ENCODE peak calls at places on chromosomes 2 and 18, in nine cellular contexts. H, G, L, N, R, T, M, W and I are unnamed samples.

GRCh38 chr2:180359522-180360282 is 352.6 kb upstream of the CWC22 start:
- DNase-seq in L (no peak), H (no peak), G (no peak), N (no peak), M (peak; percentile 10), W (no peak), R (no peak), T (peak; percentile 90), I (no peak)

GRCh38 chr2:70541481-70542020 is 12.1 kb downstream of the TGFA start:
- DNase-seq in H (no peak), M (peak; percentile 28), W (no peak), T (peak; percentile 79), G (no peak), R (no peak), L (peak; percentile 42), N (no peak), I (no peak)

GRCh38 chr18:55416791-55417190 is 171.2 kb downstream of the TCF4 start:
- DNase-seq in G (no peak), M (no peak), T (no peak), W (no peak), N (no peak), H (no peak), R (no peak), L (peak; percentile 53), I (no peak)

GRCh38 chr2:200477667-200478121 is 32.2 kb downstream of the KCTD18 start:
- DNase-seq in R (peak; percentile 81), N (no peak), W (no peak), G (no peak), H (peak; percentile 81), M (no peak), T (no peak), L (no peak), I (peak; percentile 67)

GRCh38 chr2:226661789-226662545 is 137.7 kb downstream of the IRS1 start:
- DNase-seq in M (no peak), R (peak; percentile 55), H (peak; percentile 41), W (no peak), N (no peak), L (peak; percentile 99), G (no peak), T (peak; percentile 25), I (peak; percentile 33)

GRCh38 chr18:55339990-55340389 is 248.0 kb downstream of the TCF4 start:
- DNase-seq in M (no peak), R (no peak), G (no peak), N (no peak), L (no peak), H (no peak), T (no peak), W (no peak), I (no peak)

GRCh38 chr2:39625193-39625926 is 40.4 kb upstream of the TMEM178A start:
- DNase-seq in M (peak; percentile 17), R (no peak), W (no peak), H (no peak), T (no peak), L (no peak), N (no peak), G (no peak), I (no peak)

GRCh38 chr18:78711971-78712370 is 267.6 kb upstream of the SALL3 start:
- DNase-seq in L (no peak), T (no peak), W (no peak), M (no peak), H (no peak), R (no peak), N (no peak), G (no peak), I (no peak)

GRCh38 chr2:85578243-85579180 is 1.1 kb downstream of the VAMP8 start:
- DNase-seq in M (no peak), N (no peak), L (no peak), W (peak; percentile 57), H (peak; percentile 45), G (no peak), R (peak; percentile 48), T (no peak), I (peak; percentile 56)

GRCh38 chr18:48622911-48623431 is 84.1 kb downstream of the CTIF start:
- DNase-seq in M (peak; percentile 69), R (no peak), L (peak; percentile 80), W (no peak), G (no peak), H (no peak), N (no peak), T (peak; percentile 58), I (no peak)

GRCh38 chr2:128911276-128911675 is 592.6 kb upstream of the HS6ST1 start:
- DNase-seq in L (no peak), M (no peak), R (no peak), H (no peak), G (no peak), N (no peak), T (no peak), W (no peak), I (no peak)

GRCh38 chr2:607709-608108 is 69.5 kb downstream of the TMEM18 start:
- DNase-seq in G (no peak), M (no peak), H (no peak), W (no peak), N (no peak), T (no peak), R (no peak), L (no peak), I (no peak)

GRCh38 chr2:215826838-215827441 is 186.4 kb downstream of the MREG start:
- DNase-seq in W (no peak), L (peak; percentile 46), R (no peak), T (no peak), G (no peak), H (no peak), M (peak; percentile 13), N (no peak), I (no peak)

GRCh38 chr2:30306522-30306921 is 75.2 kb downstream of the LBH start:
- DNase-seq in H (no peak), L (peak; percentile 25), T (peak; percentile 3), M (no peak), R (no peak), G (no peak), W (no peak), N (no peak), I (no peak)

GRCh38 chr18:45568017-45568416 is 47.3 kb upstream of the SLC14A2 start:
- DNase-seq in W (no peak), T (no peak), H (no peak), R (no peak), M (no peak), L (no peak), G (no peak), N (no peak), I (no peak)
- TF ChIP-seq CTCF in W (no peak), T (no peak), H (no peak), R (no peak), M (no peak), L (no peak), G (no peak), N (no peak), I (no peak)

GRCh38 chr2:68789603-68790002 is 55.0 kb downstream of the ARHGAP25 start:
- DNase-seq in N (no peak), R (no peak), H (no peak), L (no peak), M (no peak), G (no peak), W (no peak), T (no peak), I (no peak)
- H3K27ac ChIP-seq in N (no peak overlapping the region), R (no peak overlapping the region), H (no peak overlapping the region), L (no peak overlapping the region), M (no peak overlapping the region), G (no peak overlapping the region), W (no peak overlapping the region), T (no peak overlapping the region), I (no peak overlapping the region)

GRCh38 chr2:15971351-15971750 is 31.0 kb downstream of the MYCN start:
- DNase-seq in H (no peak), N (no peak), M (no peak), W (no peak), L (no peak), G (no peak), R (no peak), T (no peak), I (no peak)

GRCh38 chr2:15969214-15969613 is 28.9 kb downstream of the MYCN start:
- DNase-seq in G (no peak), R (no peak), M (no peak), L (no peak), N (no peak), W (no peak), H (no peak), T (no peak), I (no peak)

GRCh38 chr2:15967415-15968279 is 27.3 kb downstream of the MYCN start:
- DNase-seq in H (no peak), M (no peak), R (no peak), N (no peak), W (no peak), T (no peak), L (no peak), G (no peak), I (no peak)

GRCh38 chr2:15970701-15971100 is 30.4 kb downstream of the MYCN start:
- DNase-seq in L (no peak), N (no peak), R (no peak), M (no peak), T (no peak), H (no peak), W (no peak), G (no peak), I (no peak)

DNA sequence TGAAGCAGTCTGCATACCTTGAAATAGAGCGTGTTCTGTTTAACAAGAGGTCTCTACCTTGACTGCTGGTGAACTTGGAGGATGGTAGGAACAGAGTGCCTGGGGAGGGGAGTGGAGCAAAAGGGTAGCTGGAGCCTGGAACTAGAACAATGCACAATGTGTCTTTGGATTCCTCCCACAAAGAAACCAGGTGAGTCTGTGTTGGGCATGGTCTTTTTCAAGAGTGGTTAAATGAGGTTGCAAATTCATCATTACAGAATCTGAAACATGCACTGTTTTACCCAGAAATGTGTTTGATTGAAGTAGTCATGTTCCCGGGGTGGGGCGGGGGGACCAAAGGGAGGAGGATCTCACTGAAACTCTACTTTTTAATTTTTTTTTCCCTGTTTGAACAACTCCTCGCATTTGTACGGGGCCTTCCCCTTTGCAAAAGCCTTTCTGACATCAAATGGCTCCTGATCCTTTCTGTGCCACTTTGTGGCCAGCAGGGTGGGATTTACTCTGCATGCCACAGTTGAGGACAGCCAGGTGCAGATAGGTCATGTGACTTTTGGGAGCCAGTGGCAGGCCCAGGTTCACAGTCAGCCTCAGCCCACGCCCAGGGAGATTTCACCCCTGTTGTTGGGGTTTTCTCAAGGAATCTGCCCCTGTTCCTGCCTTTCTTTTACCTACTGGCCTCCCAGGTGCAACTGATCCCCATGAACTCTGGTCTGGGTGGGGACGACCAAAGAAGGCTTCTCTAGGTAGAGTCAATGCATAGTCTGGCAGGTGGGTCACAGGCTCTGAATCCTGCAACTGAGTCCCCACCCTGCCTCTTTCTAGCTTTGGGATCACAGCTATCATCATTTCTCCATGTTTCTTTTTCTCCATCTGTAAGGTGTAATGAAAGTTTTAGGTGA is 28.2 kb downstream of the MYCN start:
- DNase-seq in M (no peak), N (no peak), L (no peak), H (no peak), G (no peak), R (no peak), W (no peak), T (peak; percentile 88), I (no peak)
- TF ChIP-seq CTCF in M (no peak), N (no peak), L (no peak), H (no peak), G (no peak), R (no peak), W (no peak), T (no peak), I (no peak)

DNA sequence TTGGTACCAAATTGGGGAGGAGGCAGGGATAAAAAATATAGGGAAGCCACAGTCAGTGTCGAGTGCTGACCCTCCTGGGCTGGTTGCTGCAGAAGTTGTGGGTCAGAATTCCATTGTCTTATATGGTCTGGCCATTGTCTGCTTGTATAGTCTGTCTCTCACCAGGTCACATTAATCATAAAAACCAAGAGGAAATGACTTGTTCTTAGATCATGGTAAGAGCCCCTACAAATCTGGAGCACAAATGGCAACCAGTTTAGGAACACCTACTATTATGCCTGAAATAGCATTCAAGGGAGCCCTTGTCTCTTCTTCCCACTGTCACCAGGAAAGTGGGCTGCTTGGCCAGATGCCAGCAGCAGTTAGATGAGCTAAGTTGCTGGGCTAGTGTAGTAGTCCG is 119.7 kb upstream of the RMP24 start:
- DNase-seq in M (no peak), R (no peak), W (no peak), N (no peak), T (peak; percentile 6), L (peak; percentile 14), H (no peak), G (no peak), I (no peak)
- H3K27ac ChIP-seq in M (peak overlapping the region; percentile 97), R (no peak overlapping the region), W (no peak overlapping the region), N (no peak overlapping the region), T (no peak overlapping the region), L (no peak overlapping the region), H (no peak overlapping the region), G (no peak overlapping the region), I (no peak overlapping the region)